ENCODE peak calls at places on chromosomes 13 and 19, in six cellular contexts. V is left lung; D is CD4-positive, alpha-beta T cell; X is vagina; M is IMR-90; Y is tibial nerve. G is an unnamed sample.

GRCh38 chr19:14030997-14031718 is 404 bp upstream of the IL27RA start:
- DNase-seq in V (peak), D (peak), X (no peak), M (no peak), Y (no peak), G (no peak)

GRCh38 chr19:7953576-7953975 is 10.1 kb upstream of the TIMM44 start:
- DNase-seq in V (peak), D (no peak), X (no peak), M (no peak), Y (no peak), G (no peak)

GRCh38 chr19:42422576-42423461 is 4.4 kb downstream of the LIPE start:
- DNase-seq in V (no peak), D (peak), X (no peak), M (no peak), Y (no peak), G (no peak)

GRCh38 chr19:54739587-54740497 is 1.5 kb downstream of the KIR2DL3 start:
- DNase-seq in V (no peak), D (no peak), X (peak), M (no peak), Y (no peak), G (no peak)

GRCh38 chr13:34561033-34561432 is 381.0 kb upstream of the NBEA start:
- DNase-seq in V (no peak), D (no peak), X (no peak), M (no peak), Y (no peak), G (no peak)

GRCh38 chr19:50728084-50728737 is 5.0 kb downstream of the CLEC11A start:
- DNase-seq in V (peak), D (peak), X (peak), M (peak), Y (peak), G (no peak)

GRCh38 chr13:91185294-91185863 is 162.1 kb upstream of the MIR17HG start:
- DNase-seq in V (no peak), D (no peak), X (no peak), M (peak), Y (no peak), G (no peak)

GRCh38 chr13:54248306-54248705 is 1219.7 kb downstream of the OLFM4 start:
- DNase-seq in V (no peak), D (no peak), X (no peak), M (no peak), Y (no peak), G (no peak)

GRCh38 chr13:61908906-61909305 is 493.3 kb upstream of the PCDH20 start:
- DNase-seq in V (no peak), D (no peak), X (no peak), M (no peak), Y (no peak), G (no peak)

GRCh38 chr19:55069137-55069858 is 6.3 kb upstream of the RDH13 start:
- DNase-seq in V (no peak), D (no peak), X (no peak), M (no peak), Y (no peak), G (no peak)

GRCh38 chr19:58338825-58339558 is 12.2 kb downstream of the ZSCAN22 start:
- DNase-seq in V (no peak), D (no peak), X (no peak), M (peak), Y (no peak), G (no peak)

GRCh38 chr13:75647126-75647784 is 11.1 kb downstream of the LMO7 start:
- DNase-seq in V (no peak), D (no peak), X (no peak), M (peak), Y (no peak), G (no peak)

GRCh38 chr19:12965812-12966135 is 3.6 kb upstream of the DAND5 start:
- DNase-seq in V (no peak), D (no peak), X (no peak), M (no peak), Y (no peak), G (no peak)

GRCh38 chr13:40123962-40124647 is 468.6 kb downstream of the COG6 start:
- DNase-seq in V (no peak), D (no peak), X (no peak), M (no peak), Y (no peak), G (no peak)

GRCh38 chr13:40619479-40619814 is 47.0 kb downstream of the FOXO1 start:
- DNase-seq in V (no peak), D (no peak), X (no peak), M (no peak), Y (no peak), G (no peak)

GRCh38 chr13:65856464-65856863 is 1373.7 kb downstream of the PCDH9 start:
- DNase-seq in V (no peak), D (no peak), X (no peak), M (peak), Y (no peak), G (peak)

GRCh38 chr19:19064811-19065745 is 1.3 kb downstream of the SLC25A42 start:
- DNase-seq in V (no peak), D (no peak), X (no peak), M (no peak), Y (no peak), G (no peak)
- H3K27ac ChIP-seq in V (no peak), D (peak), X (peak), M (no peak), Y (peak), G (no peak)

GRCh38 chr19:4723465-4724251 is at the start of gene DPP9:
- DNase-seq in V (peak), D (peak), X (peak), M (peak), Y (peak), G (peak)
- TF ChIP-seq CTCF in V (no peak), D (no peak), X (no peak), M (peak), Y (peak), G (peak)

GRCh38 chr13:25069911-25070310 is 26.0 kb upstream of the PABPC3 start:
- DNase-seq in V (no peak), D (no peak), X (no peak), M (no peak), Y (no peak), G (no peak)

GRCh38 chr13:25067054-25067453 is 28.9 kb upstream of the PABPC3 start:
- DNase-seq in V (no peak), D (no peak), X (no peak), M (no peak), Y (no peak), G (no peak)

GRCh38 chr13:25068810-25069209 is 27.1 kb upstream of the PABPC3 start:
- DNase-seq in V (no peak), D (no peak), X (no peak), M (no peak), Y (no peak), G (no peak)

GRCh38 chr13:25065974-25066770 is 29.8 kb upstream of the PABPC3 start:
- DNase-seq in V (no peak), D (no peak), X (no peak), M (no peak), Y (no peak), G (no peak)

DNA sequence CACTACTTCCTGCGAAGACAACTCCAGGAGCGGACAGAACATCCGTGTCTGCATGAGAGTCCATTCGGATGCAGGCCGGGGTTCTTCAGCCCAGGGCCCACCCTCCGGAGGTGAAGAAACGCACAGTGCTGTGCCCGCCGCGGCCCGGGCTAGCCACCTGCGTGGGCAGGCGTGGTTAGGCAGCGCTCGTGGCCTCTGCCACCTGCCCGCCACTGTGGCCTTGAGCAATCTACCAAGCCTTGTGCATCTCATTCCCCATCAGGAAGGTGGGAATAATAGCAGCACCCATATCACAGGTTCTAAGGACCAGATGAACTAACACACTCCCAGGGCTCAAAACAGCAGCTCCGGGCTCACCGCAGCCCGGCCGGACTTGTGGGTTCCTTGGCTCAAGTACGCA is 26.7 kb upstream of the PABPC3 start:
- DNase-seq in V (peak), D (no peak), X (no peak), M (no peak), Y (no peak), G (no peak)
- H3K27ac ChIP-seq in V (no peak), D (no peak), X (no peak), M (no peak), Y (no peak), G (no peak)

GRCh38 chr19:535017-535835 is 3.7 kb downstream of the CDC34 start:
- DNase-seq in V (no peak), D (no peak), X (no peak), M (no peak), Y (no peak), G (no peak)
- TF ChIP-seq CTCF in V (no peak), D (no peak), X (no peak), M (peak), Y (no peak), G (no peak)

GRCh38 chr19:20662421-20663105 is 1.2 kb upstream of the ZNF626 start:
- DNase-seq in V (no peak), D (no peak), X (no peak), M (no peak), Y (no peak), G (no peak)
- H3K27ac ChIP-seq in V (no peak), D (no peak), X (no peak), M (no peak), Y (no peak), G (no peak)

DNA sequence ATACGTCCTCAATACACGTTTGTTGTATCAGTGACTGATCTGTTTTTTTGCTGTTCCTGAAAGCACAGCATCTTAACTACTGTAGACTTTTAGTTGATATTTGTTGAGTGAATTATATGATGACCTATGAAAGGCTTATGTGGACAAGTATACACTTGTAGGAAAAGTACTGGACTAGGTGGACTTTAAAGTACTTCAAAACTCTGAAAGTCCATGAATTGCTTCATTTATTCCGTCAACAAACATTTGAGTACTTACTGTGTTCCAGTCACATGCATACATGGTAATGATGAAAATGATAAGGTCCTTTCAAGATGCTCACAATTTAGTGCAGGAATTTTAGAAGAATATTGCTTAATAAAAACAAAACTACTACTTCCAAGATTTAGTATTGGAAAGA is 3.1 kb downstream of the WDFY2 start:
- DNase-seq in V (no peak), D (no peak), X (no peak), M (no peak), Y (no peak), G (no peak)
- TF ChIP-seq CTCF in V (no peak), D (no peak), X (no peak), M (no peak), Y (no peak), G (no peak)

GRCh38 chr13:32881792-32882175 is 134.4 kb upstream of the KL start:
- DNase-seq in V (no peak), D (no peak), X (peak), M (no peak), Y (no peak), G (no peak)
- H3K27ac ChIP-seq in V (no peak), D (no peak), X (no peak), M (no peak), Y (no peak), G (no peak)

GRCh38 chr13:51221674-51222509 is at the start of gene FAM124A:
- DNase-seq in V (no peak), D (peak), X (no peak), M (peak), Y (no peak), G (no peak)
- TF ChIP-seq CTCF in V (no peak), D (no peak), X (no peak), M (peak), Y (peak), G (peak)

GRCh38 chr13:30802501-30802900 is 67.2 kb downstream of the ALOX5AP start:
- DNase-seq in V (no peak), D (no peak), X (no peak), M (no peak), Y (no peak), G (no peak)

GRCh38 chr13:30804474-30804873 is 69.1 kb downstream of the ALOX5AP start:
- DNase-seq in V (no peak), D (no peak), X (no peak), M (no peak), Y (no peak), G (no peak)

GRCh38 chr13:30803791-30804190 is 68.4 kb downstream of the ALOX5AP start:
- DNase-seq in V (no peak), D (no peak), X (no peak), M (no peak), Y (no peak), G (no peak)

GRCh38 chr13:30805132-30805537 is 69.8 kb downstream of the ALOX5AP start:
- DNase-seq in V (no peak), D (no peak), X (no peak), M (no peak), Y (no peak), G (no peak)

GRCh38 chr13:30802953-30803478 is 67.7 kb downstream of the ALOX5AP start:
- DNase-seq in V (peak), D (peak), X (no peak), M (peak), Y (peak), G (peak)
- H3K27ac ChIP-seq in V (no peak), D (no peak), X (peak), M (peak), Y (peak), G (no peak)

GRCh38 chr19:1782501-1782900 is 29.2 kb downstream of the ONECUT3 start:
- DNase-seq in V (no peak), D (no peak), X (no peak), M (no peak), Y (no peak), G (no peak)

GRCh38 chr19:1777149-1777548 is 23.8 kb downstream of the ONECUT3 start:
- DNase-seq in V (no peak), D (no peak), X (no peak), M (no peak), Y (no peak), G (no peak)

GRCh38 chr19:1783354-1783753 is 28.7 kb downstream of the ATP8B3 start:
- DNase-seq in V (no peak), D (no peak), X (no peak), M (no peak), Y (no peak), G (no peak)

GRCh38 chr19:1779604-1779973 is 26.3 kb downstream of the ONECUT3 start:
- DNase-seq in V (no peak), D (no peak), X (no peak), M (no peak), Y (no peak), G (no peak)

GRCh38 chr19:1780272-1780957 is 27.1 kb downstream of the ONECUT3 start:
- DNase-seq in V (no peak), D (no peak), X (no peak), M (peak), Y (no peak), G (no peak)
- TF ChIP-seq CTCF in V (no peak), D (no peak), X (no peak), M (peak), Y (no peak), G (peak)